ENCODE peak calls at places on chromosomes 11 and 22, in eight cellular contexts. X, S, U, B, R, H, O and Y are unnamed samples.

GRCh38 chr22:17964153-17964552 is 60.2 kb downstream of the MICAL3 start:
- DNase-seq in X (no peak), S (no peak), U (no peak), B (no peak), R (no peak), H (no peak), O (no peak), Y (no peak)

GRCh38 chr11:87967459-87967858 is 207.8 kb downstream of the RAB38 start:
- DNase-seq in X (no peak), S (no peak), U (no peak), B (no peak), R (no peak), H (no peak), O (no peak), Y (no peak)

GRCh38 chr11:16861867-16862266 is 123.4 kb downstream of the C11orf58 start:
- DNase-seq in X (no peak), S (no peak), U (peak; percentile 90), B (no peak), R (no peak), H (no peak), O (no peak), Y (no peak)

GRCh38 chr11:110356769-110357671 is 60.6 kb upstream of the RDX start:
- DNase-seq in X (no peak), S (no peak), U (peak; percentile 77), B (no peak), R (no peak), H (no peak), O (no peak), Y (no peak)

GRCh38 chr11:888290-889212 is 22.1 kb downstream of the CHID1 start:
- DNase-seq in X (no peak), S (no peak), U (no peak), B (no peak), R (no peak), H (no peak), O (no peak), Y (peak; percentile 18)

GRCh38 chr11:112723676-112724075 is 237.5 kb upstream of the NCAM1 start:
- DNase-seq in X (no peak), S (no peak), U (no peak), B (no peak), R (no peak), H (no peak), O (no peak), Y (no peak)

GRCh38 chr11:27512238-27512637 is 5.7 kb upstream of the LIN7C start:
- DNase-seq in X (no peak), S (no peak), U (no peak), B (no peak), R (no peak), H (no peak), O (no peak), Y (no peak)

GRCh38 chr22:37525073-37525745 is 6.0 kb upstream of the CARD10 start:
- DNase-seq in X (no peak), S (no peak), U (peak; percentile 68), B (peak; percentile 52), R (no peak), H (no peak), O (no peak), Y (no peak)

GRCh38 chr11:109733245-109733644 is 311.3 kb downstream of the C11orf87 start:
- DNase-seq in X (no peak), S (no peak), U (no peak), B (no peak), R (no peak), H (no peak), O (no peak), Y (no peak)

GRCh38 chr22:49789289-49790141 is 38.2 kb downstream of the BRD1 start:
- DNase-seq in X (no peak), S (no peak), U (peak; percentile 33), B (no peak), R (no peak), H (no peak), O (peak; percentile 22), Y (no peak)

GRCh38 chr11:1236316-1237127 is 13.7 kb downstream of the MUC5B start:
- DNase-seq in X (no peak), S (peak; percentile 13), U (no peak), B (no peak), R (peak; percentile 31), H (peak; percentile 60), O (no peak), Y (no peak)

GRCh38 chr22:44648085-44648820 is 53.8 kb upstream of the PRR5 start:
- DNase-seq in X (peak; percentile 33), S (no peak), U (no peak), B (no peak), R (no peak), H (peak; percentile 56), O (no peak), Y (no peak)

GRCh38 chr11:118789501-118790356 is 1.2 kb downstream of the DDX6 start:
- DNase-seq in X (no peak), S (peak; percentile 23), U (peak; percentile 21), B (no peak), R (peak; percentile 55), H (peak; percentile 68), O (peak; percentile 13), Y (no peak)

GRCh38 chr11:37352485-37352884 is 754.4 kb upstream of the RAG2 start:
- DNase-seq in X (no peak), S (no peak), U (no peak), B (no peak), R (no peak), H (no peak), O (no peak), Y (no peak)

GRCh38 chr11:81033779-81034550 is 1593.1 kb upstream of the TENM4 start:
- DNase-seq in X (no peak), S (no peak), U (no peak), B (no peak), R (no peak), H (no peak), O (no peak), Y (no peak)

GRCh38 chr22:37639771-37640590 is 512 bp downstream of the SH3BP1 start:
- DNase-seq in X (no peak), S (peak; percentile 71), U (no peak), B (no peak), R (peak; percentile 71), H (peak; percentile 67), O (no peak), Y (no peak)

GRCh38 chr11:1053121-1053901 is 16.8 kb upstream of the MUC6 start:
- DNase-seq in X (no peak), S (peak; percentile 25), U (no peak), B (no peak), R (peak; percentile 78), H (peak; percentile 55), O (no peak), Y (no peak)

GRCh38 chr11:124872741-124873140 is 7.5 kb downstream of the ROBO3 start:
- DNase-seq in X (no peak), S (peak; percentile 62), U (no peak), B (no peak), R (no peak), H (no peak), O (no peak), Y (no peak)

GRCh38 chr11:64655901-64656601 is 65.0 kb downstream of the SLC22A12 start:
- DNase-seq in X (no peak), S (no peak), U (no peak), B (no peak), R (no peak), H (no peak), O (no peak), Y (no peak)

GRCh38 chr11:69008774-69009440 is 4.1 kb downstream of the MRGPRF start:
- DNase-seq in X (no peak), S (peak; percentile 77), U (peak; percentile 49), B (peak; percentile 91), R (peak; percentile 76), H (peak; percentile 97), O (no peak), Y (no peak)